ENCODE peak calls at places on chromosomes 11 and 22, in eight cellular contexts. E is naive thymus-derived CD4-positive, alpha-beta T cell; N is stimulated activated naive CD4-positive, alpha-beta T cell; Z is amniotic epithelial cell; S is M059J; X is AG04450; I is amniotic stem cell; H is fibroblast of lung. M is an unnamed sample.

GRCh38 chr11:117170210-117170609 is 8.3 kb upstream of the SIDT2 start:
- DNase-seq in I (no peak), Z (peak), N (no peak), H (peak), S (no peak), E (no peak), X (no peak), M (no peak)

GRCh38 chr11:111886844-111887243 is 7.5 kb downstream of the CFAP68 start:
- DNase-seq in H (no peak), X (no peak), I (no peak), N (no peak), E (no peak), Z (no peak), S (no peak), M (no peak)

GRCh38 chr11:61513143-61513740 is 4.7 kb downstream of the LRRC10B start:
- DNase-seq in N (no peak), E (no peak), S (no peak), I (no peak), Z (no peak), X (no peak), H (no peak), M (no peak)

GRCh38 chr22:39574779-39575551 is 4.4 kb downstream of the CACNA1I start:
- DNase-seq in H (peak), S (peak), Z (peak), E (no peak), I (peak), X (peak), N (no peak), M (no peak)

GRCh38 chr11:10480026-10480425 is 25.0 kb downstream of the AMPD3 start:
- DNase-seq in Z (no peak), H (no peak), E (no peak), I (no peak), X (no peak), N (no peak), S (no peak), M (no peak)

GRCh38 chr22:40324468-40325305 is 21.6 kb upstream of the ADSL start:
- DNase-seq in S (no peak), E (peak), X (no peak), I (no peak), Z (no peak), H (no peak), N (peak), M (peak)

GRCh38 chr11:70547386-70547785 is 149.1 kb downstream of the CTTN start:
- DNase-seq in N (no peak), I (no peak), H (no peak), X (no peak), S (no peak), E (no peak), Z (no peak), M (no peak)

GRCh38 chr11:1732421-1733008 is 17.9 kb downstream of the IFITM10 start:
- DNase-seq in H (no peak), E (no peak), Z (no peak), I (no peak), X (no peak), S (peak), N (no peak), M (no peak)

GRCh38 chr11:1437500-1437899 is 47.8 kb downstream of the BRSK2 start:
- DNase-seq in S (peak), I (peak), X (no peak), E (no peak), N (no peak), H (peak), Z (peak), M (no peak)

GRCh38 chr11:63909621-63910506 is 7.1 kb downstream of the RCOR2 start:
- DNase-seq in H (no peak), Z (no peak), S (no peak), E (no peak), I (no peak), N (no peak), X (no peak), M (no peak)

GRCh38 chr11:4061700-4062099 is 32.9 kb upstream of the RRM1 start:
- DNase-seq in N (no peak), E (no peak), I (no peak), Z (no peak), H (no peak), X (no peak), S (no peak), M (no peak)

GRCh38 chr11:36352919-36353318 is 56.8 kb downstream of the PRR5L start:
- DNase-seq in N (peak), E (peak), Z (no peak), I (no peak), S (no peak), X (no peak), H (no peak), M (peak)

GRCh38 chr11:45091563-45092392 is 54.7 kb upstream of the PRDM11 start:
- DNase-seq in N (no peak), Z (no peak), E (no peak), S (peak), I (no peak), H (peak), X (no peak), M (no peak)

GRCh38 chr11:125141686-125142535 is 22.6 kb upstream of the PKNOX2 start:
- DNase-seq in S (peak), E (peak), X (no peak), H (peak), Z (peak), N (peak), I (no peak), M (peak)

GRCh38 chr11:122604626-122605025 is 50.9 kb upstream of the UBASH3B start:
- DNase-seq in H (no peak), X (no peak), S (no peak), I (no peak), N (no peak), E (no peak), Z (no peak), M (no peak)

GRCh38 chr11:96338910-96339703 is 3.9 kb downstream of the MAML2 start:
- DNase-seq in H (peak), I (no peak), S (peak), E (peak), X (no peak), Z (peak), N (peak), M (peak)

GRCh38 chr11:64367931-64368672 is 9.1 kb downstream of the RPS6KA4 start:
- DNase-seq in I (no peak), S (no peak), E (no peak), N (no peak), Z (no peak), X (no peak), H (no peak), M (no peak)

GRCh38 chr11:42827845-42828244 is 484.0 kb upstream of the API5 start:
- DNase-seq in S (no peak), E (no peak), N (no peak), X (no peak), Z (no peak), I (no peak), H (no peak), M (no peak)

M was measured in CD4-positive, alpha-beta memory T cell.